ENCODE peak calls at places on chromosomes 4 and X, in eight cellular contexts. A is adipocyte; H is H9; C is pancreas; Z is uterus; I is CD8-positive, alpha-beta T cell; R is A549; G is endothelial cell of umbilical vein. Y is an unnamed sample. For H3K4me1, the result is how much of the 10 kb centered on the place peaks cover.

GRCh38 chr4:14022428-14022827 is 394.9 kb upstream of the BOD1L1 start:
- DNase-seq in C (no peak), H (no peak), G (no peak), Z (no peak), I (no peak), A (no peak), R (no peak), Y (no peak)

GRCh38 chr4:185965456-185966384 is 103.2 kb upstream of the TLR3 start:
- DNase-seq in I (no peak), H (no peak), A (peak), C (no peak), Z (no peak), G (peak), R (no peak), Y (no peak)

GRCh38 chr4:38154681-38155588 is 194.7 kb downstream of the PTTG2 start:
- DNase-seq in I (no peak), G (no peak), H (no peak), A (no peak), R (no peak), Z (no peak), C (peak), Y (no peak)

GRCh38 chr4:95585016-95585695 is 36.4 kb upstream of the UNC5C start:
- DNase-seq in R (no peak), A (no peak), H (no peak), Z (no peak), I (no peak), G (no peak), C (no peak), Y (no peak)

GRCh38 chr4:111707491-111707890 is 437.8 kb upstream of the FAM241A start:
- DNase-seq in Z (no peak), I (no peak), A (no peak), R (no peak), H (no peak), C (no peak), G (no peak), Y (no peak)

GRCh38 chr4:3365326-3365725 is 72.5 kb downstream of the RGS12 start:
- DNase-seq in G (no peak), Z (no peak), A (no peak), I (no peak), C (no peak), H (no peak), R (no peak), Y (no peak)

GRCh38 chr4:8341691-8342090 is 72.1 kb downstream of the HTRA3 start:
- DNase-seq in C (no peak), Z (peak), R (no peak), A (no peak), I (no peak), G (no peak), H (no peak), Y (no peak)

GRCh38 chr4:139740531-139741041 is 75.0 kb downstream of the MGST2 start:
- DNase-seq in R (peak), G (peak), C (peak), H (no peak), I (no peak), A (peak), Z (peak), Y (no peak)

GRCh38 chrX:129679856-129680255 is 25.1 kb upstream of the APLN start:
- DNase-seq in H (no peak), G (no peak), I (no peak), C (no peak), A (no peak), R (no peak), Z (no peak), Y (no peak)

GRCh38 chrX:10633722-10634121 is 13.3 kb upstream of the MID1 start:
- DNase-seq in H (no peak), C (no peak), R (peak), A (peak), G (peak), Z (peak), I (no peak), Y (peak)

GRCh38 chr4:63169836-63170235 is 1239.4 kb downstream of the TECRL start:
- DNase-seq in G (no peak), R (no peak), H (no peak), I (no peak), A (no peak), Z (no peak), C (no peak), Y (no peak)

GRCh38 chr4:114208747-114209146 is 229.3 kb upstream of the ARSJ start:
- DNase-seq in R (no peak), H (no peak), I (no peak), G (no peak), Z (no peak), A (peak), C (no peak), Y (no peak)
- H3K4me1 ChIP-seq in R (under half), H (under half), I (under half), G (under half), Z (under half), A (under half), C (under half), Y (under half)

DNA sequence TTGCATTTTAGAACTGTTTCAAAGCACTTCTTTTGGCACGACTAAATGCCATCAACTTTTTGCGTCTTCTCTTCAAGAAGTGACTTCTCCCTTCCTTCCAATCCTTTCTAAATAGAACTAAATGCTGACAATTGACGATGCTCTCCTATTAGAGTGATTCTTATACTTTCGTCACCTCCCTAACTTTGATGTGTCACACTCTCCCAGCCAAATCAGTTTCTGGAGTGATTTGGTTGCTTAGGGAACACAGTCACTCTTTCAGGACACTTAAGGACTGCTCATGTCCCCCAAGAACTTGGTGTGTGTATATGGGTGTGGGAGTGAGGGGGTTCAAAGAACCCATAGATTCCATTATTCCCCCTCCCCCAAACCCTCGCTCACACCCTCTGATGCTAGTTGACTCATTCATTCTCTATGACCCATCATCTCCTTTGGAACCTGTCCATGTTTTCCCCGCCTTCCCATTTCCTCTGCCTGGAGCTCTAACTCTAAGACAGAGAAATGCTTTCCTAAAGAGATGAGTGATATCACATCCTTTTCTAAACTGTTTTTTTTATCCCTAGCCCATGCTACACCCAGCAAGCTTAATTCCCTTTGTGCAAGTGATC is 26.8 kb upstream of the AREG start:
- DNase-seq in R (peak), I (no peak), G (peak), C (no peak), Z (no peak), A (peak), H (no peak), Y (no peak)
- H3K4me1 ChIP-seq in R (under half), I (under half), G (under half), C (under half), Z (under half), A (under half), H (under half), Y (under half)

GRCh38 chrX:71225661-71226060 is 2.6 kb downstream of the GJB1 start:
- DNase-seq in R (no peak), I (no peak), A (peak), C (no peak), H (no peak), Z (no peak), G (no peak), Y (no peak)

GRCh38 chrX:71222929-71223328 is at the start of gene GJB1:
- DNase-seq in Z (no peak), G (no peak), H (no peak), I (no peak), C (no peak), A (no peak), R (no peak), Y (no peak)

GRCh38 chrX:71221145-71221544 is 1.9 kb upstream of the GJB1 start:
- DNase-seq in I (no peak), C (no peak), G (no peak), A (no peak), R (no peak), H (no peak), Z (no peak), Y (no peak)

GRCh38 chrX:71224969-71225368 is 1.9 kb downstream of the GJB1 start:
- DNase-seq in C (no peak), G (no peak), I (no peak), Z (no peak), A (no peak), R (no peak), H (no peak), Y (no peak)

DNA sequence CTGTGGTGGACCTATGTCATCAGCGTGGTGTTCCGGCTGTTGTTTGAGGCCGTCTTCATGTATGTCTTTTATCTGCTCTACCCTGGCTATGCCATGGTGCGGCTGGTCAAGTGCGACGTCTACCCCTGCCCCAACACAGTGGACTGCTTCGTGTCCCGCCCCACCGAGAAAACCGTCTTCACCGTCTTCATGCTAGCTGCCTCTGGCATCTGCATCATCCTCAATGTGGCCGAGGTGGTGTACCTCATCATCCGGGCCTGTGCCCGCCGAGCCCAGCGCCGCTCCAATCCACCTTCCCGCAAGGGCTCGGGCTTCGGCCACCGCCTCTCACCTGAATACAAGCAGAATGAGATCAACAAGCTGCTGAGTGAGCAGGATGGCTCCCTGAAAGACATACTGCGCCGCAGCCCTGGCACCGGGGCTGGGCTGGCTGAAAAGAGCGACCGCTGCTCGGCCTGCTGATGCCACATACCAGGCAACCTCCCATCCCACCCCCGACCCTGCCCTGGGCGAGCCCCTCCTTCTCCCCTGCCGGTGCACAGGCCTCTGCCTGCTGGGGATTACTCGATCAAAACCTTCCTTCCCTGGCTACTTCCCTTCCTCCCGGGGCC is 1.2 kb downstream of the GJB1 start:
- DNase-seq in G (no peak), R (no peak), I (no peak), H (no peak), C (no peak), A (no peak), Z (no peak), Y (no peak)
- H3K4me1 ChIP-seq in G (under half), R (under half), I (under half), H (under half), C (under half), A (under half), Z (under half), Y (under half)

DNA sequence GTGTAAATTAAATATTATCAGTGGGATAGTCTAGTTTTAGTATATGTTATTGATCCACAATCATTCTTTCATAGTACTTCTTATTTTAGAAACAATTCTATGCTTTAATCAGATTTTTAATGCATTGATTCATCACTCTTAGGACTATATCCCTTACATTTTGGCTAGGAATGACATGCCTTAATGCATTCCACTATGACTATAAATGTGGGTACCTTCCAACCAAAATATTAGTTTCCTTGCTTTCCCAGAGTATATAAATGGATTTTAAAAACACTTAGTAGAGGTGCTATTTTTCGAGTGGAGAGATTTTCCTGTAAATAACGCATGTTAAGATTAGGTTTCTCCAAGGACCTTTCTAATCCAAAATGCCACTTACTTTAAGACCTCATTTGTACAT is 7.0 kb upstream of the PDLIM5 start:
- DNase-seq in C (no peak), Z (no peak), A (peak), R (no peak), H (no peak), G (no peak), I (no peak), Y (no peak)
- H3K4me1 ChIP-seq in C (under half), Z (under half), A (under half), R (under half), H (under half), G (under half), I (under half), Y (under half)